ENCODE peak calls at places on chromosome 1, in nine cellular contexts. One of them, this sample, is unnamed.

GRCh38 chr1:212606042-212606733 is 2.4 kb upstream of the ATF3 start:
- DNase-seq in SK-N-SH: no peak
- DNase-seq in T follicular helper cell: no peak
- DNase-seq in neuronal stem cell: no peak
- DNase-seq in activated CD4-positive, alpha-beta T cell treated with anti-CD3 and anti-CD28 coated beads, Interleukin-2, amount 10 ng/mL, durations not matched to agents 24 days and 14 days: no peak
- DNase-seq in heart right ventricle: no peak
- DNase-seq in GM06990: no peak
- DNase-seq in Caki2: no peak
- DNase-seq in activated T-cell treated with anti-CD3 and anti-CD28 coated beads for 1 hour: no peak
- DNase-seq in this sample: no peak

GRCh38 chr1:8015809-8016165 is 10.3 kb downstream of the ERRFI1 start:
- DNase-seq in SK-N-SH: no peak
- DNase-seq in heart right ventricle: no peak
- DNase-seq in activated CD4-positive, alpha-beta T cell treated with anti-CD3 and anti-CD28 coated beads, Interleukin-2, amount 10 ng/mL, durations not matched to agents 24 days and 14 days: no peak
- DNase-seq in activated T-cell treated with anti-CD3 and anti-CD28 coated beads for 1 hour: no peak
- DNase-seq in GM06990: no peak
- DNase-seq in neuronal stem cell: no peak
- DNase-seq in T follicular helper cell: no peak
- DNase-seq in Caki2: no peak
- DNase-seq in this sample: peak; percentile 66

GRCh38 chr1:56627636-56628039 is 17.5 kb upstream of the PRKAA2 start:
- DNase-seq in activated T-cell treated with anti-CD3 and anti-CD28 coated beads for 1 hour: no peak
- DNase-seq in heart right ventricle: no peak
- DNase-seq in activated CD4-positive, alpha-beta T cell treated with anti-CD3 and anti-CD28 coated beads, Interleukin-2, amount 10 ng/mL, durations not matched to agents 24 days and 14 days: no peak
- DNase-seq in SK-N-SH: no peak
- DNase-seq in neuronal stem cell: no peak
- DNase-seq in GM06990: no peak
- DNase-seq in T follicular helper cell: no peak
- DNase-seq in Caki2: peak; percentile 31
- DNase-seq in this sample: no peak

GRCh38 chr1:107791381-107791780 is 173.6 kb downstream of the VAV3 start:
- DNase-seq in neuronal stem cell: no peak
- DNase-seq in GM06990: no peak
- DNase-seq in heart right ventricle: no peak
- DNase-seq in activated T-cell treated with anti-CD3 and anti-CD28 coated beads for 1 hour: no peak
- DNase-seq in SK-N-SH: no peak
- DNase-seq in activated CD4-positive, alpha-beta T cell treated with anti-CD3 and anti-CD28 coated beads, Interleukin-2, amount 10 ng/mL, durations not matched to agents 24 days and 14 days: no peak
- DNase-seq in Caki2: no peak
- DNase-seq in T follicular helper cell: no peak
- DNase-seq in this sample: no peak

GRCh38 chr1:229841230-229841629 is 215.2 kb downstream of the URB2 start:
- DNase-seq in Caki2: no peak
- DNase-seq in SK-N-SH: no peak
- DNase-seq in heart right ventricle: no peak
- DNase-seq in T follicular helper cell: no peak
- DNase-seq in activated CD4-positive, alpha-beta T cell treated with anti-CD3 and anti-CD28 coated beads, Interleukin-2, amount 10 ng/mL, durations not matched to agents 24 days and 14 days: no peak
- DNase-seq in activated T-cell treated with anti-CD3 and anti-CD28 coated beads for 1 hour: no peak
- DNase-seq in neuronal stem cell: no peak
- DNase-seq in GM06990: no peak
- DNase-seq in this sample: no peak

GRCh38 chr1:50921029-50921428 is 39.0 kb downstream of the FAF1 start:
- DNase-seq in heart right ventricle: no peak
- DNase-seq in activated CD4-positive, alpha-beta T cell treated with anti-CD3 and anti-CD28 coated beads, Interleukin-2, amount 10 ng/mL, durations not matched to agents 24 days and 14 days: no peak
- DNase-seq in SK-N-SH: no peak
- DNase-seq in neuronal stem cell: no peak
- DNase-seq in Caki2: no peak
- DNase-seq in activated T-cell treated with anti-CD3 and anti-CD28 coated beads for 1 hour: no peak
- DNase-seq in T follicular helper cell: no peak
- DNase-seq in GM06990: no peak
- DNase-seq in this sample: no peak

GRCh38 chr1:87951852-87952251 is 623.2 kb downstream of the LMO4 start:
- DNase-seq in activated T-cell treated with anti-CD3 and anti-CD28 coated beads for 1 hour: no peak
- DNase-seq in neuronal stem cell: no peak
- DNase-seq in heart right ventricle: no peak
- DNase-seq in Caki2: peak; percentile 4
- DNase-seq in activated CD4-positive, alpha-beta T cell treated with anti-CD3 and anti-CD28 coated beads, Interleukin-2, amount 10 ng/mL, durations not matched to agents 24 days and 14 days: no peak
- DNase-seq in SK-N-SH: no peak
- DNase-seq in GM06990: no peak
- DNase-seq in T follicular helper cell: no peak
- DNase-seq in this sample: no peak

GRCh38 chr1:151508721-151509292 is 2.4 kb upstream of the CGN start:
- DNase-seq in GM06990: no peak
- DNase-seq in activated T-cell treated with anti-CD3 and anti-CD28 coated beads for 1 hour: no peak
- DNase-seq in neuronal stem cell: no peak
- DNase-seq in Caki2: no peak
- DNase-seq in T follicular helper cell: no peak
- DNase-seq in heart right ventricle: no peak
- DNase-seq in activated CD4-positive, alpha-beta T cell treated with anti-CD3 and anti-CD28 coated beads, Interleukin-2, amount 10 ng/mL, durations not matched to agents 24 days and 14 days: no peak
- DNase-seq in SK-N-SH: no peak
- DNase-seq in this sample: no peak

GRCh38 chr1:201228011-201228983 is 37.7 kb downstream of the IGFN1 start:
- DNase-seq in SK-N-SH: no peak
- DNase-seq in heart right ventricle: no peak
- DNase-seq in GM06990: no peak
- DNase-seq in activated CD4-positive, alpha-beta T cell treated with anti-CD3 and anti-CD28 coated beads, Interleukin-2, amount 10 ng/mL, durations not matched to agents 24 days and 14 days: peak; percentile 38
- DNase-seq in activated T-cell treated with anti-CD3 and anti-CD28 coated beads for 1 hour: no peak
- DNase-seq in neuronal stem cell: no peak
- DNase-seq in Caki2: peak; percentile 11
- DNase-seq in T follicular helper cell: no peak
- DNase-seq in this sample: no peak

GRCh38 chr1:75724472-75725022 is at the start of gene ACADM:
- DNase-seq in Caki2: peak; percentile 79
- DNase-seq in activated CD4-positive, alpha-beta T cell treated with anti-CD3 and anti-CD28 coated beads, Interleukin-2, amount 10 ng/mL, durations not matched to agents 24 days and 14 days: peak; percentile 97
- DNase-seq in activated T-cell treated with anti-CD3 and anti-CD28 coated beads for 1 hour: peak; percentile 76
- DNase-seq in heart right ventricle: peak; percentile 92
- DNase-seq in T follicular helper cell: peak; percentile 70
- DNase-seq in neuronal stem cell: peak; percentile 83
- DNase-seq in GM06990: peak; percentile 96
- DNase-seq in SK-N-SH: peak; percentile 95
- DNase-seq in this sample: peak; percentile 89

GRCh38 chr1:197801684-197802083 is 26.4 kb upstream of the DENND1B start:
- DNase-seq in GM06990: no peak
- DNase-seq in neuronal stem cell: no peak
- DNase-seq in activated CD4-positive, alpha-beta T cell treated with anti-CD3 and anti-CD28 coated beads, Interleukin-2, amount 10 ng/mL, durations not matched to agents 24 days and 14 days: no peak
- DNase-seq in heart right ventricle: no peak
- DNase-seq in Caki2: no peak
- DNase-seq in T follicular helper cell: no peak
- DNase-seq in activated T-cell treated with anti-CD3 and anti-CD28 coated beads for 1 hour: no peak
- DNase-seq in SK-N-SH: no peak
- DNase-seq in this sample: no peak

GRCh38 chr1:58074702-58075578 is 471.6 kb downstream of the OMA1 start:
- DNase-seq in activated CD4-positive, alpha-beta T cell treated with anti-CD3 and anti-CD28 coated beads, Interleukin-2, amount 10 ng/mL, durations not matched to agents 24 days and 14 days: no peak
- DNase-seq in SK-N-SH: no peak
- DNase-seq in activated T-cell treated with anti-CD3 and anti-CD28 coated beads for 1 hour: no peak
- DNase-seq in Caki2: no peak
- DNase-seq in T follicular helper cell: no peak
- DNase-seq in GM06990: no peak
- DNase-seq in neuronal stem cell: no peak
- DNase-seq in heart right ventricle: no peak
- DNase-seq in this sample: no peak

GRCh38 chr1:74531807-74532206 is 19.4 kb upstream of the LRRC53 start:
- DNase-seq in T follicular helper cell: no peak
- DNase-seq in neuronal stem cell: no peak
- DNase-seq in activated CD4-positive, alpha-beta T cell treated with anti-CD3 and anti-CD28 coated beads, Interleukin-2, amount 10 ng/mL, durations not matched to agents 24 days and 14 days: no peak
- DNase-seq in SK-N-SH: no peak
- DNase-seq in Caki2: no peak
- DNase-seq in activated T-cell treated with anti-CD3 and anti-CD28 coated beads for 1 hour: no peak
- DNase-seq in GM06990: no peak
- DNase-seq in heart right ventricle: no peak
- DNase-seq in this sample: no peak

GRCh38 chr1:20787100-20787774 is at the start of gene HP1BP3:
- DNase-seq in Caki2: peak; percentile 67
- DNase-seq in activated CD4-positive, alpha-beta T cell treated with anti-CD3 and anti-CD28 coated beads, Interleukin-2, amount 10 ng/mL, durations not matched to agents 24 days and 14 days: peak; percentile 96
- DNase-seq in SK-N-SH: peak; percentile 93
- DNase-seq in heart right ventricle: peak; percentile 85
- DNase-seq in GM06990: peak; percentile 86
- DNase-seq in activated T-cell treated with anti-CD3 and anti-CD28 coated beads for 1 hour: peak; percentile 82
- DNase-seq in neuronal stem cell: peak; percentile 62
- DNase-seq in T follicular helper cell: peak; percentile 80
- DNase-seq in this sample: peak; percentile 83

GRCh38 chr1:150142083-150142482 is 7.6 kb upstream of the PLEKHO1 start:
- DNase-seq in Caki2: no peak
- DNase-seq in SK-N-SH: no peak
- DNase-seq in activated T-cell treated with anti-CD3 and anti-CD28 coated beads for 1 hour: no peak
- DNase-seq in activated CD4-positive, alpha-beta T cell treated with anti-CD3 and anti-CD28 coated beads, Interleukin-2, amount 10 ng/mL, durations not matched to agents 24 days and 14 days: no peak
- DNase-seq in neuronal stem cell: no peak
- DNase-seq in GM06990: no peak
- DNase-seq in T follicular helper cell: no peak
- DNase-seq in heart right ventricle: no peak
- DNase-seq in this sample: no peak

GRCh38 chr1:228005511-228006033 is 1.2 kb upstream of the WNT3A start:
- DNase-seq in heart right ventricle: peak; percentile 6
- DNase-seq in GM06990: no peak
- DNase-seq in activated T-cell treated with anti-CD3 and anti-CD28 coated beads for 1 hour: no peak
- DNase-seq in SK-N-SH: peak; percentile 25
- DNase-seq in activated CD4-positive, alpha-beta T cell treated with anti-CD3 and anti-CD28 coated beads, Interleukin-2, amount 10 ng/mL, durations not matched to agents 24 days and 14 days: peak; percentile 47
- DNase-seq in neuronal stem cell: no peak
- DNase-seq in Caki2: no peak
- DNase-seq in T follicular helper cell: no peak
- DNase-seq in this sample: no peak

This sample was measured in uterus.